ENCODE peak calls at places on chromosomes 5 and 9, in nine cellular contexts. N, C, G, K, H, I, L, Y and F are unnamed samples.

GRCh38 chr5:122473138-122473843 is 161.3 kb downstream of the SNCAIP start:
- DNase-seq in N (no peak), C (no peak), G (no peak), K (no peak), H (no peak), I (no peak), L (no peak), Y (no peak), F (no peak)

GRCh38 chr9:134066546-134066922 is 1.3 kb downstream of the BRD3 start:
- DNase-seq in N (no peak), C (no peak), G (no peak), K (no peak), H (no peak), I (peak; percentile 56), L (no peak), Y (peak; percentile 30), F (peak; percentile 24)

GRCh38 chr5:120564013-120564412 is 99.9 kb downstream of the PRR16 start:
- DNase-seq in N (no peak), C (no peak), G (no peak), K (no peak), H (no peak), I (peak; percentile 47), L (no peak), Y (no peak), F (no peak)

GRCh38 chr5:78671609-78672008 is 23.0 kb upstream of the LHFPL2 start:
- DNase-seq in N (peak; percentile 65), C (no peak), G (no peak), K (no peak), H (no peak), I (no peak), L (no peak), Y (peak; percentile 52), F (peak; percentile 97)

GRCh38 chr9:29556317-29556716 is 1983.0 kb upstream of the C9orf72 start:
- DNase-seq in N (no peak), C (no peak), G (no peak), K (no peak), H (no peak), I (peak; percentile 2), L (no peak), Y (no peak), F (no peak)

GRCh38 chr5:95644351-95645042 is 2.1 kb upstream of the RFESD start:
- DNase-seq in N (peak; percentile 63), C (no peak), G (no peak), K (peak; percentile 36), H (peak; percentile 70), I (peak; percentile 84), L (no peak), Y (no peak), F (peak; percentile 78)

GRCh38 chr9:12813960-12814876 is 39.4 kb downstream of the LURAP1L start:
- DNase-seq in N (peak; percentile 69), C (peak; percentile 11), G (no peak), K (no peak), H (peak; percentile 65), I (peak; percentile 15), L (no peak), Y (peak; percentile 48), F (peak; percentile 87)

GRCh38 chr9:114776683-114777399 is 29.0 kb downstream of the TNFSF15 start:
- DNase-seq in N (no peak), C (no peak), G (no peak), K (no peak), H (no peak), I (no peak), L (no peak), Y (no peak), F (peak; percentile 21)

GRCh38 chr9:109880276-109881169 is 100.5 kb downstream of the PALM2AKAP2 start:
- DNase-seq in N (no peak), C (no peak), G (no peak), K (no peak), H (no peak), I (peak; percentile 88), L (peak; percentile 33), Y (no peak), F (peak; percentile 9)

GRCh38 chr5:80853413-80853812 is 106.8 kb upstream of the RASGRF2 start:
- DNase-seq in N (no peak), C (no peak), G (no peak), K (no peak), H (no peak), I (no peak), L (no peak), Y (no peak), F (no peak)

GRCh38 chr9:4519604-4520003 is 29.3 kb downstream of the SLC1A1 start:
- DNase-seq in N (no peak), C (no peak), G (no peak), K (no peak), H (no peak), I (no peak), L (no peak), Y (no peak), F (no peak)

GRCh38 chr9:13626601-13627000 is 347.1 kb upstream of the MPDZ start:
- DNase-seq in N (no peak), C (no peak), G (no peak), K (no peak), H (no peak), I (no peak), L (no peak), Y (no peak), F (no peak)

GRCh38 chr9:134229466-134230091 is 65.2 kb upstream of the RNU6ATAC start:
- DNase-seq in N (no peak), C (no peak), G (no peak), K (no peak), H (no peak), I (no peak), L (no peak), Y (no peak), F (no peak)

GRCh38 chr9:131732061-131732526 is 7.8 kb downstream of the RAPGEF1 start:
- DNase-seq in N (peak; percentile 57), C (no peak), G (no peak), K (no peak), H (no peak), I (no peak), L (no peak), Y (no peak), F (no peak)
- H3K4me1 ChIP-seq in N (peaks cover 78% of the 10 kb centered on the region), C (peaks cover 91% of the 10 kb centered on the region), G (peaks cover 82% of the 10 kb centered on the region), K (peaks cover 97% of the 10 kb centered on the region), H (peaks cover 40% of the 10 kb centered on the region), I (peaks cover 10% of the 10 kb centered on the region), L (peaks cover 7% of the 10 kb centered on the region), Y (peaks cover 79% of the 10 kb centered on the region), F (peaks cover 23% of the 10 kb centered on the region)

GRCh38 chr9:124266826-124267201 is 9.1 kb downstream of the NEK6 start:
- DNase-seq in N (no peak), C (no peak), G (no peak), K (no peak), H (no peak), I (no peak), L (no peak), Y (no peak), F (no peak)

GRCh38 chr9:124268248-124268647 is 10.5 kb downstream of the NEK6 start:
- DNase-seq in N (no peak), C (no peak), G (no peak), K (no peak), H (no peak), I (no peak), L (no peak), Y (no peak), F (no peak)

GRCh38 chr9:124269556-124269955 is 11.8 kb downstream of the NEK6 start:
- DNase-seq in N (no peak), C (no peak), G (no peak), K (no peak), H (no peak), I (no peak), L (no peak), Y (no peak), F (no peak)

GRCh38 chr9:124266139-124266825 is 8.5 kb downstream of the NEK6 start:
- DNase-seq in N (no peak), C (no peak), G (no peak), K (no peak), H (no peak), I (no peak), L (no peak), Y (no peak), F (no peak)

DNA sequence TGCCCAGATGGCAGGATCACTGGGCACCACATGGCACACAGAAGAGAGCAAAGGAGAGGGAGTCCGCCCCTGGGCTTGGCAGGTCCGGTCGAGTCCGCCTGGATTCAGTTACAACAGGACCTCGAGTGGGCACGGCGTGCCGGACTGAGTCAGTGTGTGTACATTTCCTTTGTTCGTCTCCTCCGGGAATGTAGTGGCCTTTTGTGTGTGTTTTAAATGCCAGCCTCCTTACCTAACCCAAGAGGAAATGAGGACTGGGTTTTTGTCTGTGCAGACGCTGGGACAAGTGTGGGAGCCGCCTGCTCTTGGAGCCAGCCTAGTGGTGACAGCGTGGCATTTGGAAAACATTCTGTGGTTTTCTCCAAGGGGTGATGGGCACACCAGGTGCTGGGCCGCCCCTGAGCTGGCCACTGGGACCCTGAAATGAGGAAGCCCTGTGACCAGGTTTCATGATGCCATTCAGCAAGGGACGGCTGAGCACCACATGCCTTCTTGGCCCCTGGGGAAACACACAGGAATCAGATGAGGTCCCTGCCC is 9.6 kb downstream of the NEK6 start:
- DNase-seq in N (peak; percentile 73), C (no peak), G (no peak), K (no peak), H (no peak), I (no peak), L (no peak), Y (peak; percentile 80), F (no peak)
- H3K4me1 ChIP-seq in N (peaks cover 69% of the 10 kb centered on the region), C (peaks cover 52% of the 10 kb centered on the region), G (no peaks in the 10 kb centered on the region), K (no peaks in the 10 kb centered on the region), H (peaks cover 88% of the 10 kb centered on the region), I (peaks cover under 1% of the 10 kb centered on the region), L (peaks cover 8% of the 10 kb centered on the region), Y (peaks cover 76% of the 10 kb centered on the region), F (peaks cover 12% of the 10 kb centered on the region)

GRCh38 chr9:1510712-1511111 is 460.6 kb downstream of the DMRT2 start:
- DNase-seq in N (no peak), C (no peak), G (no peak), K (no peak), H (no peak), I (no peak), L (no peak), Y (no peak), F (no peak)
- H3K4me1 ChIP-seq in N (no peaks in the 10 kb centered on the region), C (no peaks in the 10 kb centered on the region), G (no peaks in the 10 kb centered on the region), K (no peaks in the 10 kb centered on the region), H (no peaks in the 10 kb centered on the region), I (no peaks in the 10 kb centered on the region), L (peaks cover 2% of the 10 kb centered on the region), Y (no peaks in the 10 kb centered on the region), F (no peaks in the 10 kb centered on the region)

DNA sequence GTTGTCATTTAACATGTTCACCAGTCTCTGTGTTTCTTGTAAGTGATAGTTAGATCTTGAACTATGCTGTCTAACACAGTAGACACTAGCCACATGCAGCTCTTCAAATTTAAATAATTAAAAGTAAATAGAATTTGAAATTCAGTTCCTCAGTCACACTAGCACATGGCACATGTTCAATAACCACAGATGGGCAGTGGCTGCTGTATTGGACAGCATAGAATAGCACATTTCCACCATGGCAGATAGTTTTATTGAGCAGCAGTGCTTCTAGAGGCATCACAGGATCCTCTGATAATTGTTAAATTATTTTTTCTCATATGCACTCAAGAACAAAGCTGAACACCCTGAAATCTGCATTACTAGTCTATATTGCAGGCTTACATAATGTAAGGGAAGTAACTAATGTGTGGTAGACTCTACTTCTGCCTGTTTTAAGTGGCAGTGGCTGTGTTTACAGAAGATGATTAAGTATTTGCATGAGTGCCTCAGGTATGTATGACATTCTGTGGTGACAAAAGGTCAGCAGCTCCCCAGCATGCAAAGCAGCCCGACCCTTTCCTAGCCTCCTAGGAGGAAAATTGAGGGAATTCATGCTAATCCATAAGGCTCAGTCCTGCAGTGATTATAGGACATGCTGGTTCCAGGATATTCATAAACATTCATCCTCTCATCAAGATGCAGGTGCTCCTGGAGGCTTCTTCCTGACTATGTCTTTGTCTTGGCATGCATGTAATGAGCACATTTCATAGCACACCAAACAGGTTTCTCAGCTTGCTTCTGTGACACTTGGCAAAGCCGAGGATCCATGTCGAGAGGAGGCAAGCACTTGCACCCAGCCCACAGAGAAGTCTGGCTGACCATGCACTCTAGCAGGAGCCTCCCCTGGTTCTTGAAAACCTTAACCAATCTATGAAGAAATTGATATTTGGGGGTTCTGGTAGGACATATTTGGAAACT is 45.5 kb downstream of the SH3RF2 start:
- DNase-seq in N (no peak), C (no peak), G (no peak), K (no peak), H (no peak), I (no peak), L (no peak), Y (no peak), F (peak; percentile 44)
- H3K4me1 ChIP-seq in N (peaks cover 26% of the 10 kb centered on the region), C (peaks cover 26% of the 10 kb centered on the region), G (no peaks in the 10 kb centered on the region), K (no peaks in the 10 kb centered on the region), H (no peaks in the 10 kb centered on the region), I (peaks cover 5% of the 10 kb centered on the region), L (no peaks in the 10 kb centered on the region), Y (peaks cover 47% of the 10 kb centered on the region), F (peaks cover 10% of the 10 kb centered on the region)